ENCODE peak calls at places on chromosomes 16 and 17, in six cellular contexts. M is psoas muscle; I is MCF 10A; Z is stimulated activated CD4-positive, alpha-beta T cell treated with anti-CD3 and anti-CD28 coated beads, Interleukin-1b, Interleukin-23, amount 100 ng/mL, for 1 hour; V is NAMALWA; J is NCI-H460. W is an unnamed sample.

GRCh38 chr17:29341726-29342125 is 47.8 kb upstream of the NUFIP2 start:
- DNase-seq in J (no peak), Z (no peak), M (no peak), V (no peak), I (peak), W (peak)

GRCh38 chr17:43021739-43022512 is at the start of gene VAT1:
- DNase-seq in J (peak), Z (peak), M (peak), I (peak), V (peak), W (peak)

GRCh38 chr17:27756467-27757371 is 43.6 kb downstream of the NOS2 start:
- DNase-seq in J (peak), Z (peak), V (peak), I (peak), M (peak), W (peak)

GRCh38 chr17:70172449-70172848 is 3.1 kb downstream of the KCNJ2 start:
- DNase-seq in J (no peak), Z (no peak), M (no peak), V (no peak), I (no peak), W (no peak)

GRCh38 chr17:59154721-59155438 is at the start of gene SKA2:
- DNase-seq in M (peak), I (peak), J (no peak), V (no peak), Z (peak), W (no peak)

GRCh38 chr17:37089998-37090397 is 141.2 kb downstream of the AATF start:
- DNase-seq in M (no peak), V (peak), Z (no peak), I (no peak), J (no peak), W (peak)

GRCh38 chr17:30271102-30271501 is 20.6 kb downstream of the BLMH start:
- DNase-seq in M (no peak), Z (no peak), J (no peak), V (no peak), I (no peak), W (no peak)

GRCh38 chr17:81960130-81960958 is 643 bp downstream of the NOTUM start:
- DNase-seq in Z (no peak), I (no peak), J (no peak), V (no peak), M (no peak), W (no peak)

GRCh38 chr17:32388613-32389459 is 38.9 kb downstream of the ZNF207 start:
- DNase-seq in M (no peak), J (no peak), Z (no peak), V (no peak), I (no peak), W (no peak)

GRCh38 chr17:43713494-43714162 is 45.0 kb downstream of the SOST start:
- DNase-seq in M (peak), J (no peak), Z (no peak), I (no peak), V (no peak), W (peak)

GRCh38 chr17:7403043-7403901 is 625 bp downstream of the TMEM256 start:
- DNase-seq in J (no peak), I (no peak), M (peak), Z (no peak), V (peak), W (no peak)

GRCh38 chr17:34892864-34893263 is 68.4 kb downstream of the CCT6B start:
- DNase-seq in Z (no peak), V (peak), M (no peak), I (no peak), J (peak), W (no peak)

GRCh38 chr17:78883533-78884131 is 19.4 kb downstream of the CEP295NL start:
- DNase-seq in I (peak), V (no peak), M (peak), J (peak), Z (no peak), W (peak)

GRCh38 chr16:49635591-49636581 is 220.0 kb downstream of the ZNF423 start:
- DNase-seq in J (no peak), V (no peak), Z (no peak), M (no peak), I (no peak), W (no peak)

GRCh38 chr17:63492940-63493339 is 16.1 kb downstream of the ACE start:
- DNase-seq in V (no peak), J (no peak), M (no peak), I (no peak), Z (no peak), W (no peak)

GRCh38 chr17:79739148-79740062 is 8.7 kb downstream of the ENPP7 start:
- DNase-seq in J (no peak), M (no peak), I (no peak), Z (no peak), V (no peak), W (no peak)

GRCh38 chr17:81448960-81449359 is 53.7 kb downstream of the BAHCC1 start:
- DNase-seq in I (no peak), V (no peak), M (no peak), Z (no peak), J (no peak), W (no peak)

GRCh38 chr17:78723957-78724356 is 58.1 kb downstream of the CYTH1 start:
- DNase-seq in Z (no peak), I (no peak), M (no peak), V (no peak), J (no peak), W (no peak)

GRCh38 chr17:71975998-71976649 is 144.7 kb upstream of the SOX9 start:
- DNase-seq in Z (no peak), V (no peak), I (peak), J (peak), M (peak), W (peak)

GRCh38 chr16:78673157-78673556 is 573.7 kb downstream of the WWOX start:
- DNase-seq in Z (no peak), J (no peak), V (no peak), I (no peak), M (no peak), W (no peak)

GRCh38 chr17:76397687-76398522 is 13.5 kb downstream of the SPHK1 start:
- DNase-seq in V (peak), I (peak), Z (peak), J (peak), M (peak), W (peak)

GRCh38 chr17:51152766-51153209 is 571 bp upstream of the NME1 start:
- DNase-seq in V (no peak), Z (no peak), J (no peak), I (no peak), M (no peak), W (no peak)

GRCh38 chr16:86844691-86845090 is 266.3 kb downstream of the FOXL1 start:
- DNase-seq in M (no peak), V (no peak), I (no peak), Z (no peak), J (no peak), W (no peak)

GRCh38 chr16:23694707-23695373 is 16.2 kb downstream of the PLK1 start:
- DNase-seq in I (no peak), M (no peak), Z (no peak), V (no peak), J (no peak), W (no peak)

GRCh38 chr17:59899099-59899498 is 6.2 kb downstream of the RPS6KB1 start:
- DNase-seq in J (no peak), I (peak), V (peak), Z (no peak), M (no peak), W (peak)

GRCh38 chr16:48918520-48919258 is 308.7 kb upstream of the N4BP1 start:
- DNase-seq in V (no peak), M (no peak), Z (no peak), J (no peak), I (peak), W (no peak)

GRCh38 chr17:19010729-19011505 is 6.4 kb upstream of the FAM83G start:
- DNase-seq in I (peak), Z (no peak), M (peak), V (no peak), J (no peak), W (no peak)